ENCODE peak calls at places on chromosomes 6 and 20, in eight cellular contexts. One of them, this sample, is unnamed.

GRCh38 chr6:28940859-28941680 is 17.3 kb upstream of the TRIM27 start:
- DNase-seq in AG09319: peak; percentile 62
- DNase-seq in Peyer's patch: peak; percentile 63
- DNase-seq in astrocyte of the spinal cord: peak; percentile 92
- DNase-seq in activated CD8-positive, alpha-beta T cell treated with anti-CD3 and anti-CD28 coated beads for 36 hours: peak; percentile 89
- DNase-seq in lower leg skin: peak; percentile 92
- DNase-seq in prostate gland: peak; percentile 74
- DNase-seq in RWPE1: peak; percentile 54
- DNase-seq in this sample: peak; percentile 47

GRCh38 chr6:116556065-116556464 is 2.5 kb downstream of the CALHM4 start:
- DNase-seq in lower leg skin: no peak
- DNase-seq in Peyer's patch: no peak
- DNase-seq in RWPE1: peak; percentile 51
- DNase-seq in AG09319: no peak
- DNase-seq in astrocyte of the spinal cord: peak; percentile 74
- DNase-seq in prostate gland: no peak
- DNase-seq in activated CD8-positive, alpha-beta T cell treated with anti-CD3 and anti-CD28 coated beads for 36 hours: no peak
- DNase-seq in this sample: no peak

GRCh38 chr6:31836676-31837611 is 9.4 kb downstream of the HSPA1B start:
- DNase-seq in prostate gland: no peak
- DNase-seq in RWPE1: no peak
- DNase-seq in AG09319: no peak
- DNase-seq in activated CD8-positive, alpha-beta T cell treated with anti-CD3 and anti-CD28 coated beads for 36 hours: no peak
- DNase-seq in astrocyte of the spinal cord: peak; percentile 56
- DNase-seq in lower leg skin: no peak
- DNase-seq in Peyer's patch: no peak
- DNase-seq in this sample: no peak

GRCh38 chr6:99330159-99330558 is 19.3 kb downstream of the FAXC start:
- DNase-seq in prostate gland: peak; percentile 51
- DNase-seq in AG09319: peak; percentile 19
- DNase-seq in astrocyte of the spinal cord: peak; percentile 69
- DNase-seq in activated CD8-positive, alpha-beta T cell treated with anti-CD3 and anti-CD28 coated beads for 36 hours: peak; percentile 83
- DNase-seq in lower leg skin: no peak
- DNase-seq in RWPE1: peak; percentile 48
- DNase-seq in Peyer's patch: peak; percentile 42
- DNase-seq in this sample: peak; percentile 74

GRCh38 chr6:121826156-121826810 is 390.8 kb downstream of the GJA1 start:
- DNase-seq in lower leg skin: no peak
- DNase-seq in prostate gland: no peak
- DNase-seq in Peyer's patch: no peak
- DNase-seq in AG09319: no peak
- DNase-seq in activated CD8-positive, alpha-beta T cell treated with anti-CD3 and anti-CD28 coated beads for 36 hours: no peak
- DNase-seq in astrocyte of the spinal cord: peak; percentile 94
- DNase-seq in RWPE1: peak; percentile 84
- DNase-seq in this sample: no peak

GRCh38 chr20:46330831-46331371 is 22.6 kb upstream of the CDH22 start:
- DNase-seq in AG09319: no peak
- DNase-seq in RWPE1: no peak
- DNase-seq in Peyer's patch: no peak
- DNase-seq in prostate gland: no peak
- DNase-seq in activated CD8-positive, alpha-beta T cell treated with anti-CD3 and anti-CD28 coated beads for 36 hours: no peak
- DNase-seq in astrocyte of the spinal cord: no peak
- DNase-seq in lower leg skin: no peak
- DNase-seq in this sample: no peak

GRCh38 chr20:46206025-46206424 is 87.9 kb downstream of the CD40 start:
- DNase-seq in AG09319: no peak
- DNase-seq in Peyer's patch: no peak
- DNase-seq in activated CD8-positive, alpha-beta T cell treated with anti-CD3 and anti-CD28 coated beads for 36 hours: no peak
- DNase-seq in prostate gland: no peak
- DNase-seq in astrocyte of the spinal cord: no peak
- DNase-seq in lower leg skin: no peak
- DNase-seq in RWPE1: peak; percentile 79
- DNase-seq in this sample: peak; percentile 49

GRCh38 chr6:169798764-169799473 is 47.5 kb downstream of the ERMARD start:
- DNase-seq in RWPE1: no peak
- DNase-seq in Peyer's patch: no peak
- DNase-seq in lower leg skin: peak; percentile 26
- DNase-seq in astrocyte of the spinal cord: no peak
- DNase-seq in AG09319: no peak
- DNase-seq in activated CD8-positive, alpha-beta T cell treated with anti-CD3 and anti-CD28 coated beads for 36 hours: no peak
- DNase-seq in prostate gland: no peak
- DNase-seq in this sample: no peak

GRCh38 chr6:18823782-18824386 is 436.7 kb downstream of the RNF144B start:
- DNase-seq in Peyer's patch: no peak
- DNase-seq in lower leg skin: no peak
- DNase-seq in activated CD8-positive, alpha-beta T cell treated with anti-CD3 and anti-CD28 coated beads for 36 hours: peak; percentile 73
- DNase-seq in RWPE1: no peak
- DNase-seq in astrocyte of the spinal cord: peak; percentile 11
- DNase-seq in AG09319: no peak
- DNase-seq in prostate gland: no peak
- DNase-seq in this sample: no peak

GRCh38 chr20:46131396-46131795 is 13.3 kb downstream of the CD40 start:
- DNase-seq in Peyer's patch: no peak
- DNase-seq in prostate gland: no peak
- DNase-seq in activated CD8-positive, alpha-beta T cell treated with anti-CD3 and anti-CD28 coated beads for 36 hours: no peak
- DNase-seq in AG09319: peak; percentile 10
- DNase-seq in RWPE1: no peak
- DNase-seq in astrocyte of the spinal cord: peak; percentile 65
- DNase-seq in lower leg skin: no peak
- DNase-seq in this sample: no peak

GRCh38 chr20:61702246-61702645 is 363.4 kb downstream of the TAF4 start:
- DNase-seq in activated CD8-positive, alpha-beta T cell treated with anti-CD3 and anti-CD28 coated beads for 36 hours: no peak
- DNase-seq in AG09319: no peak
- DNase-seq in prostate gland: no peak
- DNase-seq in lower leg skin: no peak
- DNase-seq in Peyer's patch: no peak
- DNase-seq in astrocyte of the spinal cord: no peak
- DNase-seq in RWPE1: no peak
- DNase-seq in this sample: no peak

GRCh38 chr6:124066995-124067552 is 263.4 kb downstream of the NKAIN2 start:
- DNase-seq in lower leg skin: no peak
- DNase-seq in Peyer's patch: no peak
- DNase-seq in AG09319: no peak
- DNase-seq in activated CD8-positive, alpha-beta T cell treated with anti-CD3 and anti-CD28 coated beads for 36 hours: no peak
- DNase-seq in RWPE1: no peak
- DNase-seq in astrocyte of the spinal cord: peak; percentile 20
- DNase-seq in prostate gland: no peak
- DNase-seq in this sample: no peak

GRCh38 chr6:41352907-41353306 is 17.5 kb downstream of the NCR2 start:
- DNase-seq in lower leg skin: peak; percentile 31
- DNase-seq in RWPE1: no peak
- DNase-seq in prostate gland: no peak
- DNase-seq in Peyer's patch: no peak
- DNase-seq in activated CD8-positive, alpha-beta T cell treated with anti-CD3 and anti-CD28 coated beads for 36 hours: no peak
- DNase-seq in astrocyte of the spinal cord: no peak
- DNase-seq in AG09319: no peak
- DNase-seq in this sample: no peak

GRCh38 chr20:4167261-4168004 is 152.1 kb upstream of the RNF24 start:
- DNase-seq in RWPE1: no peak
- DNase-seq in astrocyte of the spinal cord: peak; percentile 11
- DNase-seq in AG09319: no peak
- DNase-seq in lower leg skin: no peak
- DNase-seq in activated CD8-positive, alpha-beta T cell treated with anti-CD3 and anti-CD28 coated beads for 36 hours: no peak
- DNase-seq in prostate gland: no peak
- DNase-seq in Peyer's patch: no peak
- DNase-seq in this sample: no peak

GRCh38 chr6:108714012-108714773 is 134.0 kb upstream of the ARMC2 start:
- DNase-seq in lower leg skin: no peak
- DNase-seq in activated CD8-positive, alpha-beta T cell treated with anti-CD3 and anti-CD28 coated beads for 36 hours: no peak
- DNase-seq in prostate gland: no peak
- DNase-seq in RWPE1: no peak
- DNase-seq in AG09319: no peak
- DNase-seq in astrocyte of the spinal cord: peak; percentile 41
- DNase-seq in Peyer's patch: no peak
- DNase-seq in this sample: no peak

GRCh38 chr20:36541227-36542018 is at the start of gene MYL9:
- DNase-seq in RWPE1: peak; percentile 76
- DNase-seq in AG09319: peak; percentile 63
- DNase-seq in activated CD8-positive, alpha-beta T cell treated with anti-CD3 and anti-CD28 coated beads for 36 hours: peak; percentile 13
- DNase-seq in prostate gland: peak; percentile 86
- DNase-seq in astrocyte of the spinal cord: peak; percentile 73
- DNase-seq in Peyer's patch: peak; percentile 78
- DNase-seq in lower leg skin: peak; percentile 96
- DNase-seq in this sample: peak; percentile 84

DNA sequence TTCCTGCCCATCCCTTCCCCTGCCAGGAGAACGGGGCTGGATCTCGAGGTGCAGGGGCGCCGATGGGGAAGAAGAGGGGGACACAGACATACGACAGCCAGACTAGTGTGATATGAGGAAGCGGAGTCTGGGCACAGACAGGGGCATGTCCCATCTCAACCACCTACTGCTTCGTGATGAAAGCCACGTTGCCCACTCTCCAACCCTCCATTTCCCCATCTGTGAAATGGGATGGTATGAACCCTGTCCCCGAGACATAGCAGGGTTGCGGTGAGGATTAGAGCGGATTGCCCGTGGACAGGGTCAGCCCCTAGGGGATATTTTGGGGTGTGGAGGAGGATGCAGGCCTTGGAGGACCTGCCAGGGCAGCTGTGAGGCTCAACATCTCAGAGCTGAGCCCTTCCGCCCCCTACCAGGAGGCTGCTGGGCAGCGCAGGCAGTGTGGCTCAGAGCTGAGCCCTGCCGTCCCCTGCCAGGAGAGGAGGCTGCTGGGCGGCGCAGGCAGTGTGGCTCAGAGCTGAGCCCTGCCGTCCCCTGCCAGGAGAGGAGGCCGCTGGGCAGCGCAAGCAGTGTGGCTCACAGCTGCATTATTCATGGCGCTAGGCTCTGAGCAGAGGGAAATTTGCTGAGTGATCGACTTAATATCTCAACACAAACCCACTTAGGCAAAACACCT is 71.7 kb downstream of the GRM4 start:
- DNase-seq in AG09319: no peak
- DNase-seq in Peyer's patch: no peak
- DNase-seq in activated CD8-positive, alpha-beta T cell treated with anti-CD3 and anti-CD28 coated beads for 36 hours: no peak
- DNase-seq in prostate gland: no peak
- DNase-seq in astrocyte of the spinal cord: no peak
- DNase-seq in RWPE1: no peak
- DNase-seq in lower leg skin: no peak
- DNase-seq in this sample: no peak
- TF ChIP-seq CTCF in AG09319: no peak
- TF ChIP-seq CTCF in Peyer's patch: no peak
- TF ChIP-seq CTCF in activated CD8-positive, alpha-beta T cell treated with anti-CD3 and anti-CD28 coated beads for 36 hours: no peak
- TF ChIP-seq CTCF in prostate gland: no peak
- TF ChIP-seq CTCF in astrocyte of the spinal cord: no peak
- TF ChIP-seq CTCF in RWPE1: no peak
- TF ChIP-seq CTCF in lower leg skin: no peak
- TF ChIP-seq CTCF in this sample: no peak

DNA sequence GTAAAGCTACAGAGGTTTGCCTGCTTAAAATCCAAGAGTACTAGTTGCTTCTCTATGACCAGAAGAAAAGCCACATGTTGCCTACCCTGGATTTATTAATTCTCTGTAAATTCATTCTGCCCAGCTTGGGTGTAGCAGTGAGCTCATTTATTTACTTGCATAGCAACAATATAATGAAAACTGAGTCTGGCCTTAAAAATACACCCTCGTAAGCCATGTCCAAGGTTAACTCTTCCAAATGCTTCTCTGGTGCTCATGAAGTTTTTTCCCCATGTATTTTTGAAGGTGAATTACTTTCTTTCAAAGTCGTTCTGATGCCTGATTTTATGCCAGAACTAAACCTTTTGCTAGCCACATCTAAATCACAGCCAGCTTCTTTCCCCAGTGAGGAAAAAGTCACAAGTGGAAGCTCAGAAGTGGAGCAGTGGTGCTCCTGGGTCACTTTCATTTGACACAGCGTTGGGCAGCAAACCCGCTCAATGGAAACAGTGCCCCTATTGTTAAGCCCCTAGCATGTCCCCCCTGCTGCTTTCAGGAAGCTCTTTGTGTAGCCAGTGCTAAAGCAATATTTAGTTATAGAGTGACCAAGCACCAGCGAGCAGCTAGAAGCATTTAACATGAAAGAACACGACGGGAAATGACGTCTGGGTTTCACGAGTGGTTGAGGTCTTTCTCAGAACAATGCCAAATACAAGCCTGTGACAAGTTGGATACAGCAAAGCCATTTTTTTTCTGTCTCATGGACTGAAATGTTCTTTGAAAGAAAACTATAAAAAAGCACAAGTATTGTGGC is 29.8 kb downstream of the NEDD9 start:
- DNase-seq in astrocyte of the spinal cord: peak; percentile 82
- DNase-seq in Peyer's patch: no peak
- DNase-seq in prostate gland: no peak
- DNase-seq in lower leg skin: no peak
- DNase-seq in AG09319: no peak
- DNase-seq in RWPE1: no peak
- DNase-seq in activated CD8-positive, alpha-beta T cell treated with anti-CD3 and anti-CD28 coated beads for 36 hours: peak; percentile 73
- DNase-seq in this sample: no peak
- TF ChIP-seq CTCF in astrocyte of the spinal cord: no peak
- TF ChIP-seq CTCF in Peyer's patch: no peak
- TF ChIP-seq CTCF in prostate gland: no peak
- TF ChIP-seq CTCF in lower leg skin: no peak
- TF ChIP-seq CTCF in AG09319: no peak
- TF ChIP-seq CTCF in RWPE1: no peak
- TF ChIP-seq CTCF in activated CD8-positive, alpha-beta T cell treated with anti-CD3 and anti-CD28 coated beads for 36 hours: no peak
- TF ChIP-seq CTCF in this sample: no peak

DNA sequence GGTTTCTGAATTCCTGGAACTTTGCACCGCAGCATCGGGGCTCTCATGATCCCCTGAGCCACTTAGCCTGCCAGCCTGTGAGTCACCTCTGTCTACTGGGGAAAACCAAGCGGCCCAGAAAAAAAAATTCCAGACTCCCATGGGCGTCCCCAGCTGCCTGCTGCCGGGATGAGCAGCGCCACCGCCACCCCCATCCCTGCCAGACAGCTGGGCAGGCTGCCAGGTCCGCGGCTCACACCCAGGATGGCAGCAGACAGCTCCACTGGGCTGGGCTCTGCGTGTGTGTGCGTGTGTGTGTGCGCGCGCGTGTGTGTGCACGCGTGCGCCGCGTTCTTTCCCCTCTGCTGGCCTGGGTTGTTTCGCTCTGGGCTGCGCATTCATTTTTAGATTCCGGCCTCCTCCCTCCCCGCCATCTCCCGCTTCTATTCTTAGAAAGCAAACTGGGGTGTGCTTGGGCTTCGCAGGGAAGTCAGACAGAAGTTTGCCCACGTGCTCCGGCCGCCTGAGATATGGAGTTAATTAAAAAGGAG is 38.9 kb upstream of the PMEPA1 start:
- DNase-seq in RWPE1: peak; percentile 97
- DNase-seq in prostate gland: peak; percentile 76
- DNase-seq in lower leg skin: peak; percentile 93
- DNase-seq in AG09319: peak; percentile 10
- DNase-seq in astrocyte of the spinal cord: peak; percentile 73
- DNase-seq in Peyer's patch: peak; percentile 17
- DNase-seq in activated CD8-positive, alpha-beta T cell treated with anti-CD3 and anti-CD28 coated beads for 36 hours: peak; percentile 75
- DNase-seq in this sample: peak; percentile 76
- TF ChIP-seq CTCF in RWPE1: no peak
- TF ChIP-seq CTCF in prostate gland: no peak
- TF ChIP-seq CTCF in lower leg skin: no peak
- TF ChIP-seq CTCF in AG09319: no peak
- TF ChIP-seq CTCF in astrocyte of the spinal cord: no peak
- TF ChIP-seq CTCF in Peyer's patch: no peak
- TF ChIP-seq CTCF in activated CD8-positive, alpha-beta T cell treated with anti-CD3 and anti-CD28 coated beads for 36 hours: no peak
- TF ChIP-seq CTCF in this sample: no peak

DNA sequence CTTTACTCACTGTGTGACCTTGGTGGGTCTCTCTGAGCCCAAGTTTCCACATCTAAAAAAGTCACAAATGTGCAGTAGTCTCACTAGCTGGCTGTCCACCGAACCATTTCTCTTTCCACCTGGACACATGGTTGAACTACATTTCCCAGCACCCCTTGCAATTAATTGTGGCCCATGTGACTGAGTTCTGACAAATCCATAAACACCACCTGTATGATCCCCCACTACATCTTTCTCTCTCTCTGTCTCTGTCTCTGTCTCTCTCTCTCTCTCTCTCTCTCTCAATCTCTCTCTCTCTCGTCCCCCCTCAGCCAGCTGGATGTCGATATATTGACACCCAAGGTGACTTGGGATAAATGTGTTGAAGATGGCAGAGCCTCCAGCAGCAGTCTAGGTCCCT is 42.8 kb downstream of the SNHG17 start:
- DNase-seq in RWPE1: peak; percentile 41
- DNase-seq in prostate gland: no peak
- DNase-seq in lower leg skin: no peak
- DNase-seq in astrocyte of the spinal cord: no peak
- DNase-seq in activated CD8-positive, alpha-beta T cell treated with anti-CD3 and anti-CD28 coated beads for 36 hours: no peak
- DNase-seq in AG09319: no peak
- DNase-seq in Peyer's patch: no peak
- DNase-seq in this sample: no peak
- TF ChIP-seq CTCF in RWPE1: no peak
- TF ChIP-seq CTCF in prostate gland: no peak
- TF ChIP-seq CTCF in lower leg skin: no peak
- TF ChIP-seq CTCF in astrocyte of the spinal cord: no peak
- TF ChIP-seq CTCF in activated CD8-positive, alpha-beta T cell treated with anti-CD3 and anti-CD28 coated beads for 36 hours: no peak
- TF ChIP-seq CTCF in AG09319: no peak
- TF ChIP-seq CTCF in Peyer's patch: no peak
- TF ChIP-seq CTCF in this sample: no peak